ENCODE peak calls at places on chromosome 1, in seven cellular contexts. Y, K, R, E, N, P and Q are unnamed samples.
A peak's percentile ranks its signal among the peaks of the same experiment; 100 is the strongest.

GRCh38 chr1:185441608-185442007 is 124.6 kb upstream of the IVNS1ABP start:
- DNase-seq in Y (no peak), K (no peak), R (no peak), E (peak; percentile 71), N (no peak), P (no peak), Q (peak; percentile 98)

GRCh38 chr1:46285730-46286477 is 17.5 kb downstream of the LRRC41 start:
- DNase-seq in Y (no peak), K (peak; percentile 38), R (peak; percentile 20), E (no peak), N (no peak), P (no peak), Q (no peak)

GRCh38 chr1:180680558-180681144 is 48.8 kb downstream of the XPR1 start:
- DNase-seq in Y (no peak), K (no peak), R (no peak), E (peak; percentile 8), N (no peak), P (no peak), Q (peak; percentile 88)

GRCh38 chr1:43558346-43558841 is 27.7 kb downstream of the PTPRF start:
- DNase-seq in Y (no peak), K (no peak), R (peak; percentile 88), E (no peak), N (peak; percentile 64), P (no peak), Q (peak; percentile 63)

GRCh38 chr1:160399544-160400283 is 650 bp upstream of the VANGL2 start:
- DNase-seq in Y (no peak), K (no peak), R (no peak), E (no peak), N (no peak), P (no peak), Q (no peak)

GRCh38 chr1:119656410-119656955 is 8.4 kb upstream of the ZNF697 start:
- DNase-seq in Y (no peak), K (no peak), R (no peak), E (no peak), N (no peak), P (no peak), Q (no peak)

GRCh38 chr1:85449356-85449755 is 15.6 kb downstream of the DDAH1 start:
- DNase-seq in Y (no peak), K (no peak), R (no peak), E (peak; percentile 27), N (no peak), P (no peak), Q (no peak)

GRCh38 chr1:44418022-44418673 is 13.1 kb downstream of the RNF220 start:
- DNase-seq in Y (no peak), K (no peak), R (peak; percentile 28), E (no peak), N (peak; percentile 49), P (no peak), Q (no peak)

GRCh38 chr1:176501596-176501995 is 38.6 kb downstream of the PAPPA2 start:
- DNase-seq in Y (no peak), K (no peak), R (no peak), E (no peak), N (no peak), P (no peak), Q (no peak)

GRCh38 chr1:41735587-41736290 is 183.0 kb downstream of the HIVEP3 start:
- DNase-seq in Y (no peak), K (no peak), R (peak; percentile 66), E (peak; percentile 43), N (no peak), P (no peak), Q (peak; percentile 50)

GRCh38 chr1:101238681-101239094 is 1.9 kb downstream of the S1PR1 start:
- DNase-seq in Y (peak; percentile 43), K (peak; percentile 79), R (peak; percentile 92), E (peak; percentile 89), N (peak; percentile 88), P (peak; percentile 85), Q (peak; percentile 92)

GRCh38 chr1:240602189-240602588 is 9.8 kb downstream of the GREM2 start:
- DNase-seq in Y (no peak), K (no peak), R (no peak), E (no peak), N (no peak), P (no peak), Q (peak; percentile 16)

GRCh38 chr1:205515781-205516253 is 11.3 kb downstream of the CDK18 start:
- DNase-seq in Y (no peak), K (no peak), R (no peak), E (no peak), N (no peak), P (no peak), Q (no peak)